ENCODE peak calls at places on chromosomes 3 and 15, in four cellular contexts. P, T, Q and V are unnamed samples.

GRCh38 chr15:70328137-70329115 is 230.7 kb upstream of the TLE3 start:
- DNase-seq in Q (no peak), T (no peak), P (no peak), V (peak)

GRCh38 chr15:35271371-35272043 is 186.4 kb upstream of the NANOGP8 start:
- DNase-seq in T (no peak), P (no peak), Q (no peak), V (no peak)

GRCh38 chr15:68055224-68055705 is 1.1 kb downstream of the PIAS1 start:
- DNase-seq in Q (no peak), T (peak), P (peak), V (no peak)

GRCh38 chr3:134445631-134446030 is 40.2 kb downstream of the ANAPC13 start:
- DNase-seq in T (no peak), Q (no peak), P (peak), V (peak)

GRCh38 chr3:157746391-157746790 is 243.2 kb upstream of the VEPH1 start:
- DNase-seq in T (no peak), P (no peak), Q (no peak), V (no peak)

GRCh38 chr3:136659253-136659652 is 92.9 kb downstream of the STAG1 start:
- DNase-seq in T (no peak), Q (peak), P (peak), V (peak)

GRCh38 chr3:97952872-97953271 is 19.4 kb downstream of the RIOX2 start:
- DNase-seq in P (no peak), Q (no peak), T (no peak), V (no peak)

GRCh38 chr15:59017459-59017858 is 30.0 kb downstream of the RNF111 start:
- DNase-seq in T (no peak), Q (no peak), P (no peak), V (no peak)

DNA sequence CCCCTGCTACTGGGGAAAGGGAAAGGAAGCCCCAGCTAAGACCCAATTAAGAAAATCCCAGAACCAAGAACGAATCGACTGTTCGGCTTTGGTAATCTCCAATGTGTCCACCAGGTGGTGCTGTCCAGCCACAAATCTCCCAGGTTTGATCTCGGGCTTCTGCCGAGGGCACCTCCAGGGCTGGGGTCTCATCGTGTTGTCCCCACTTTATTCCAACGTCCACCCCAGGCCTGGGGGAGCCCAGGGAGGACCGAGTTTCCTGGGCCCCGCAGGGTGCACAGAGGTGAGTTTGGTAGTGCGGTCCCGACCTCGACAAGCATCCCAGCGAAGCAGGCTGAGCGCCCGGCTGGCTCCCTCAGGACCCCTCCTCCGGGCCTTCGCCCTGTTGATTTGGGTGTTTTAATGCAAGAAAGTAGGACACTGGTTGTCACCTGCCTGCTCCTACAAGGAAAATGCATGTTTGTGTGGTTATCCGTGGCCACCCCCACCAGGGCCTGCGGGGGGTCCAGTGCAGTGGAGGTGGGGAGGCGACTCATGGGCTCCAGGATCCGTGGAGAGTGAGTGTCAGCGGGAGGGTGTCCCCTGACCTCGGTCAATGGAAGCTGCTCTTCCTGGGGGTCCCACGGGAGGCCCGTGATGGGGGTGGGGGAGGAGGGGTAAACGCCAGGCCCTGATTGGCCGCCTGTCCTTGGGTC is 185.0 kb downstream of the GOLGA6L6 start:
- DNase-seq in P (no peak), Q (peak), T (peak), V (no peak)
- H3K4me3 ChIP-seq in P (no peak), Q (no peak), T (no peak), V (no peak)

GRCh38 chr3:24683511-24684384 is 189.1 kb upstream of the THRB start:
- DNase-seq in P (peak), Q (no peak), T (no peak), V (no peak)
- TF ChIP-seq CTCF in P (peak), Q (peak), T (peak), V (peak)

GRCh38 chr3:12891985-12892839 is 50.8 kb upstream of the RPL32 start:
- DNase-seq in T (peak), Q (peak), P (peak), V (no peak)
- H3K4me3 ChIP-seq in T (no peak), Q (no peak), P (no peak), V (peak)

GRCh38 chr15:45670061-45670460 is 35.2 kb downstream of the SQOR start:
- DNase-seq in Q (no peak), P (no peak), T (no peak), V (no peak)

GRCh38 chr15:45666119-45666875 is 31.5 kb downstream of the SQOR start:
- DNase-seq in Q (no peak), T (no peak), P (no peak), V (no peak)

GRCh38 chr15:45669422-45669821 is 34.6 kb downstream of the SQOR start:
- DNase-seq in T (no peak), P (no peak), Q (no peak), V (no peak)

GRCh38 chr15:45667002-45667401 is 32.2 kb downstream of the SQOR start:
- DNase-seq in P (no peak), Q (no peak), T (no peak), V (no peak)

DNA sequence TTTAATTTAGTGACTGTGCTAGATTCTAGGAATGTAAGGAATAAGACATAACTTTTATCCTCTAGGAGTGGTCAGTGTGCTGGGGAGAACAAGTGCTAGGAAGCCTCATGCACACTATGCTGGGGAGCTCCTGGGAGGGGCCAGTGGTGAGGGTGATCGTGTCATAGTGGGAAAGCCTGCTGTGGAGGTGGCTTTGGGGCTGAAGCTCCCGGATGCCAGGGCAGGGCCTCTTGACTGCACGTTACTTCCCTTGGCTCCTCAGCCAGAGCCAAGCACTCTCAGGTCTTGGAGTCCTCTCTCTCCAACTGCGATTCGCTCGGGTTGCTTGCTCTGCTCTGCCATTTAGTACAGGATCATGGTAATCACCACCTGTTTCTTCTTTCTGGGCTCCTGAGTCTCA is 33.6 kb downstream of the SQOR start:
- DNase-seq in T (no peak), Q (peak), P (no peak), V (no peak)
- TF ChIP-seq CTCF in T (no peak), Q (no peak), P (no peak), V (no peak)